ENCODE peak calls at places on chromosomes 5 and 9, in five cellular contexts. W is amygdala, X is NCI-H1105, M is IMR-90, Z is kidney glomerular epithelial cell. R is an unnamed sample.

GRCh38 chr5:151148583-151148982 is 9.0 kb downstream of the ANXA6 start:
- DNase-seq in W (no peak), X (no peak), M (no peak), Z (no peak), R (no peak)

GRCh38 chr9:81578606-81579005 is 110.7 kb downstream of the TLE1 start:
- DNase-seq in W (no peak), X (no peak), M (peak; percentile 74), Z (peak; percentile 44), R (no peak)

GRCh38 chr5:73534001-73534547 is 31.4 kb downstream of the ANKRA2 start:
- DNase-seq in W (no peak), X (no peak), M (peak; percentile 76), Z (no peak), R (no peak)

GRCh38 chr5:133393776-133394476 is 218.4 kb downstream of the FSTL4 start:
- DNase-seq in W (no peak), X (no peak), M (no peak), Z (no peak), R (no peak)

GRCh38 chr5:109411627-109412026 is 1.9 kb upstream of the PJA2 start:
- DNase-seq in W (no peak), X (no peak), M (peak; percentile 97), Z (peak; percentile 98), R (no peak)

GRCh38 chr5:162638849-162639248 is 571.3 kb downstream of the GABRG2 start:
- DNase-seq in W (no peak), X (no peak), M (no peak), Z (no peak), R (no peak)

GRCh38 chr9:14104501-14104900 is 209.4 kb downstream of the NFIB start:
- DNase-seq in W (no peak), X (no peak), M (no peak), Z (no peak), R (no peak)

GRCh38 chr5:96114736-96115466 is 153.2 kb upstream of the ELL2 start:
- DNase-seq in W (no peak), X (no peak), M (peak; percentile 70), Z (no peak), R (no peak)

GRCh38 chr9:109771796-109772525 is 8.0 kb upstream of the PALM2AKAP2 start:
- DNase-seq in W (no peak), X (no peak), M (peak; percentile 64), Z (no peak), R (no peak)

GRCh38 chr5:101473483-101473882 is 570.4 kb upstream of the ST8SIA4 start:
- DNase-seq in W (no peak), X (no peak), M (peak; percentile 12), Z (no peak), R (no peak)

GRCh38 chr9:133686642-133687575 is 50.7 kb downstream of the DBH start:
- DNase-seq in W (no peak), X (no peak), M (no peak), Z (no peak), R (no peak)

GRCh38 chr9:103902263-103902662 is 191.8 kb upstream of the SMC2 start:
- DNase-seq in W (no peak), X (no peak), M (no peak), Z (no peak), R (no peak)

R was measured in tibial nerve.